ENCODE peak calls at places on chromosomes 7 and 10, in eight cellular contexts. G, Q, I, Z, A, F, Y and T are unnamed samples.

GRCh38 chr7:33743594-33743993 is 161.7 kb upstream of the BMPER start:
- DNase-seq in G (peak), Q (no peak), I (no peak), Z (no peak), A (no peak), F (no peak), Y (peak), T (peak)

GRCh38 chr7:139018910-139019309 is 16.9 kb downstream of the ZC3HAV1L start:
- DNase-seq in G (no peak), Q (no peak), I (no peak), Z (no peak), A (no peak), F (no peak), Y (no peak), T (no peak)

GRCh38 chr7:98683514-98683913 is 66.4 kb downstream of the NPTX2 start:
- DNase-seq in G (no peak), Q (no peak), I (no peak), Z (no peak), A (no peak), F (no peak), Y (no peak), T (no peak)

GRCh38 chr7:76009672-76010600 is 15.5 kb upstream of the TMEM120A start:
- DNase-seq in G (no peak), Q (no peak), I (peak), Z (no peak), A (no peak), F (no peak), Y (no peak), T (no peak)

GRCh38 chr10:79093658-79094411 is 25.1 kb downstream of the ZMIZ1 start:
- DNase-seq in G (no peak), Q (no peak), I (peak), Z (no peak), A (no peak), F (no peak), Y (peak), T (peak)

GRCh38 chr10:71270301-71270777 is 48.7 kb upstream of the SLC29A3 start:
- DNase-seq in G (peak), Q (peak), I (no peak), Z (no peak), A (peak), F (no peak), Y (peak), T (peak)

GRCh38 chr7:6162331-6162620 is 110.1 kb downstream of the CYTH3 start:
- DNase-seq in G (no peak), Q (no peak), I (peak), Z (no peak), A (no peak), F (no peak), Y (no peak), T (peak)

GRCh38 chr10:107157071-107157470 is 7.4 kb downstream of the SORCS1 start:
- DNase-seq in G (no peak), Q (no peak), I (no peak), Z (no peak), A (no peak), F (no peak), Y (no peak), T (no peak)

GRCh38 chr7:142603870-142604448 is 145.3 kb upstream of the PRSS1 start:
- DNase-seq in G (peak), Q (peak), I (no peak), Z (no peak), A (peak), F (no peak), Y (peak), T (peak)

GRCh38 chr7:44273681-44274622 is 51.4 kb downstream of the CAMK2B start:
- DNase-seq in G (no peak), Q (no peak), I (no peak), Z (no peak), A (no peak), F (no peak), Y (no peak), T (no peak)

GRCh38 chr10:6564367-6564766 is 15.7 kb downstream of the PRKCQ start:
- DNase-seq in G (no peak), Q (no peak), I (no peak), Z (no peak), A (no peak), F (no peak), Y (no peak), T (no peak)

GRCh38 chr10:34575882-34576281 is 239.2 kb downstream of the PARD3 start:
- DNase-seq in G (no peak), Q (no peak), I (no peak), Z (no peak), A (no peak), F (no peak), Y (peak), T (no peak)

GRCh38 chr7:144403649-144404061 is at the start of gene NOBOX:
- DNase-seq in G (no peak), Q (no peak), I (no peak), Z (no peak), A (no peak), F (no peak), Y (no peak), T (no peak)

GRCh38 chr7:128361463-128362441 is at the start of gene PRRT4:
- DNase-seq in G (no peak), Q (no peak), I (peak), Z (peak), A (peak), F (no peak), Y (no peak), T (no peak)

GRCh38 chr7:877312-878232 is 1.2 kb downstream of the GET4 start:
- DNase-seq in G (no peak), Q (no peak), I (no peak), Z (no peak), A (no peak), F (no peak), Y (no peak), T (no peak)

GRCh38 chr10:1107679-1108078 is 51.5 kb downstream of the WDR37 start:
- DNase-seq in G (no peak), Q (no peak), I (no peak), Z (no peak), A (no peak), F (no peak), Y (no peak), T (no peak)

GRCh38 chr7:86629-87028 is 105.7 kb upstream of the FAM20C start:
- DNase-seq in G (no peak), Q (no peak), I (peak), Z (no peak), A (no peak), F (no peak), Y (no peak), T (no peak)